ENCODE peak calls at places on chromosomes 5 and 9, in nine cellular contexts. One of them, this sample, is unnamed.

GRCh38 chr9:109274768-109275596 is 45.9 kb downstream of the EPB41L4B start:
- DNase-seq in stomach: no peak
- DNase-seq in mammary epithelial cell: no peak
- DNase-seq in GM12865: no peak
- DNase-seq in brain microvascular endothelial cell: no peak
- DNase-seq in fibroblast of the aortic adventitia: no peak
- DNase-seq in AG10803: no peak
- DNase-seq in HepG2: no peak
- DNase-seq in tibial nerve: no peak
- DNase-seq in this sample: no peak

GRCh38 chr5:171989276-171989675 is 17.2 kb downstream of the FBXW11 start:
- DNase-seq in stomach: no peak
- DNase-seq in mammary epithelial cell: peak
- DNase-seq in GM12865: peak
- DNase-seq in brain microvascular endothelial cell: no peak
- DNase-seq in fibroblast of the aortic adventitia: no peak
- DNase-seq in AG10803: no peak
- DNase-seq in HepG2: no peak
- DNase-seq in tibial nerve: no peak
- DNase-seq in this sample: peak

GRCh38 chr5:24714757-24715156 is 70.0 kb upstream of the CDH10 start:
- DNase-seq in stomach: no peak
- DNase-seq in mammary epithelial cell: no peak
- DNase-seq in GM12865: no peak
- DNase-seq in brain microvascular endothelial cell: no peak
- DNase-seq in fibroblast of the aortic adventitia: no peak
- DNase-seq in AG10803: peak
- DNase-seq in HepG2: no peak
- DNase-seq in tibial nerve: no peak
- DNase-seq in this sample: no peak

GRCh38 chr5:104977530-104977929 is 1414.9 kb upstream of the NUDT12 start:
- DNase-seq in stomach: no peak
- DNase-seq in mammary epithelial cell: no peak
- DNase-seq in GM12865: no peak
- DNase-seq in brain microvascular endothelial cell: no peak
- DNase-seq in fibroblast of the aortic adventitia: no peak
- DNase-seq in AG10803: no peak
- DNase-seq in HepG2: peak
- DNase-seq in tibial nerve: no peak
- DNase-seq in this sample: no peak

GRCh38 chr9:84072621-84073180 is 92.1 kb downstream of the RMI1 start:
- DNase-seq in stomach: no peak
- DNase-seq in mammary epithelial cell: no peak
- DNase-seq in GM12865: no peak
- DNase-seq in brain microvascular endothelial cell: no peak
- DNase-seq in fibroblast of the aortic adventitia: no peak
- DNase-seq in AG10803: no peak
- DNase-seq in HepG2: no peak
- DNase-seq in tibial nerve: no peak
- DNase-seq in this sample: no peak

GRCh38 chr9:36991516-36992134 is 42.4 kb downstream of the PAX5 start:
- DNase-seq in stomach: peak
- DNase-seq in mammary epithelial cell: peak
- DNase-seq in GM12865: peak
- DNase-seq in brain microvascular endothelial cell: peak
- DNase-seq in fibroblast of the aortic adventitia: peak
- DNase-seq in AG10803: no peak
- DNase-seq in HepG2: no peak
- DNase-seq in tibial nerve: no peak
- DNase-seq in this sample: peak

GRCh38 chr9:112971415-112971814 is 40.6 kb downstream of the ZNF883 start:
- DNase-seq in stomach: no peak
- DNase-seq in mammary epithelial cell: peak
- DNase-seq in GM12865: peak
- DNase-seq in brain microvascular endothelial cell: no peak
- DNase-seq in fibroblast of the aortic adventitia: peak
- DNase-seq in AG10803: peak
- DNase-seq in HepG2: peak
- DNase-seq in tibial nerve: no peak
- DNase-seq in this sample: peak

GRCh38 chr9:15308511-15308910 is 1.5 kb upstream of the TTC39B start:
- DNase-seq in stomach: no peak
- DNase-seq in mammary epithelial cell: peak
- DNase-seq in GM12865: no peak
- DNase-seq in brain microvascular endothelial cell: peak
- DNase-seq in fibroblast of the aortic adventitia: peak
- DNase-seq in AG10803: peak
- DNase-seq in HepG2: no peak
- DNase-seq in tibial nerve: no peak
- DNase-seq in this sample: peak

GRCh38 chr9:134908524-134909364 is 9.0 kb downstream of the FCN1 start:
- DNase-seq in stomach: peak
- DNase-seq in mammary epithelial cell: no peak
- DNase-seq in GM12865: no peak
- DNase-seq in brain microvascular endothelial cell: no peak
- DNase-seq in fibroblast of the aortic adventitia: no peak
- DNase-seq in AG10803: no peak
- DNase-seq in HepG2: no peak
- DNase-seq in tibial nerve: no peak
- DNase-seq in this sample: no peak

GRCh38 chr5:176824604-176825003 is 14.2 kb downstream of the UNC5A start:
- DNase-seq in stomach: no peak
- DNase-seq in mammary epithelial cell: no peak
- DNase-seq in GM12865: no peak
- DNase-seq in brain microvascular endothelial cell: no peak
- DNase-seq in fibroblast of the aortic adventitia: no peak
- DNase-seq in AG10803: no peak
- DNase-seq in HepG2: no peak
- DNase-seq in tibial nerve: no peak
- DNase-seq in this sample: no peak

DNA sequence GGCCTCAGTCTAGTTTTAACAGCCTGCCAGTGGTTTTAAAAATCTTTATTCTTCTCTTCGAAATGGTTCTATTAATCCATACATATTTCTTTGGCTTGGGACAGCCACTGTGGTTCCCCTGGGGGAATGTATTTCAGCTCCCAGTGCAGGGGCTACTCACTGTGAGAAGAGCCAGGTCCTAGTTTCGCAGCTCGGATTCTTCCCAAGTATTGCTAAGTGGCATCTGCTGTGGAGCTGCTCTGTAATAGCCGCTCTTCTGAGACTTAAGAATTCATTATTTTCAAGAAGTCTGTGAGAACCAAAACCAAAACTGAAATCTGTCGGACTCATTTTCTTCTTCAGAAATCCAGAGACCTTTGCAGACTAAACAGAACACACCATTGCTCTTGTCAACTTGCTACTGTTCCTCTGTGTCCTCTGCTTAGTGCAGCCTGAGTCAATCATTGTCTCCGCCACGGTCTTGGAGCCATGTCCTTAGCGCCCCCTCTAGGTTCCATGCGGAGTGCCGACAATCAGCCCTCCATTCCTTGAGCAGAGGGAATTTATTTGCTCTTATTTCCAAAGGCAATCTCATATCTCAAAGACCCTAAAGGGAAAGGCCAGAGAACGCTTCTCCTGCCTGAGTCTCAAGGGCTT is 478.2 kb downstream of the SPATA31D1 start:
- DNase-seq in stomach: no peak
- DNase-seq in mammary epithelial cell: no peak
- DNase-seq in GM12865: peak
- DNase-seq in brain microvascular endothelial cell: no peak
- DNase-seq in fibroblast of the aortic adventitia: peak
- DNase-seq in AG10803: peak
- DNase-seq in HepG2: peak
- DNase-seq in tibial nerve: no peak
- DNase-seq in this sample: peak
- TF ChIP-seq CTCF in stomach: no peak
- TF ChIP-seq CTCF in mammary epithelial cell: no peak
- TF ChIP-seq CTCF in GM12865: peak
- TF ChIP-seq CTCF in brain microvascular endothelial cell: peak
- TF ChIP-seq CTCF in fibroblast of the aortic adventitia: peak
- TF ChIP-seq CTCF in AG10803: peak
- TF ChIP-seq CTCF in HepG2: peak
- TF ChIP-seq CTCF in tibial nerve: no peak
- TF ChIP-seq CTCF in this sample: peak

DNA sequence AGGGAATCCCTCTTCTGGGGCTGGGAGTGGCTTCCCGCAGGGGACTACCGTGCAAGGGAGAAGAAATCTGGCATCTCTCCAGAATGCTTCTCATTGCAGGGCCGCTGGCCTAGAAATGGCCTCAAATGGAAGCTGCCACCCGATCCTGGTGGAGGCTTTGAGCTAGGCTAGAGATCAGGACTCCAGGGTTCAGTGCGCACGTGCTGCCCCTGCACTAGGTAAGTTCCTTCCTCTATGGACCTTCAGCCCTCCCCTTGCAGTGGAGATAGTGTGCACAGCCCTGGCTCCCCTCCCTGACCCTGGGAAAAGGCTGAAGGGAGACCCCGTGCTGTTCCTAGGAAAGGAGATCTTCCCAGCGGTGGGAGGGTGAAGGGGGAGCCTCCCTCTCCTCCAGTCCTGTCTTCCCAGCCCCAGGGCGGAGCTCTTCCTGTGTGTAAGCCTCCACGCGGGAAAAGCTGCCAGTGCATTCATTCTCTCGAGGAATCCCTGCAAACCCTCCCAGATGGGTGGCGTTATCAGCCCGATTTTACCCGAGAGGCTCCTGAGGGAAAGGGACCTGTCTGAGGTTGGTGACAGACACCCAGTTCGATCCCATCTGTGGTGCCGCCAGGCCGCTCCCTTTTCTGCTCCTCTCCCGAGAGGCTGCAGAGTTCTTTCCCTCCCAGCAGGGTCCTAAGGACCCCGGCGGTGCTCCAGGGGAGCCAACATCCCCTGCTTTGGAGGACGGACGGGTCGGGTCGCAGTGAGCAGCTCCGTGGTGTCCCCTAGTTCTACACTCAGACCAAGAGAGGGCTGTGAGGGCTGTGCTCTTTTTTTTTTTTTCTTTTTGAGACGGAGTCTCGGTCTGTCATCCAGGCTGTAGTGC is 1.4 kb upstream of the CERCAM start:
- DNase-seq in stomach: no peak
- DNase-seq in mammary epithelial cell: no peak
- DNase-seq in GM12865: no peak
- DNase-seq in brain microvascular endothelial cell: no peak
- DNase-seq in fibroblast of the aortic adventitia: peak
- DNase-seq in AG10803: peak
- DNase-seq in HepG2: no peak
- DNase-seq in tibial nerve: no peak
- DNase-seq in this sample: peak
- H3K4me3 ChIP-seq in stomach: peak
- H3K4me3 ChIP-seq in mammary epithelial cell: no peak
- H3K4me3 ChIP-seq in GM12865: no peak
- H3K4me3 ChIP-seq in brain microvascular endothelial cell: peak
- H3K4me3 ChIP-seq in fibroblast of the aortic adventitia: peak
- H3K4me3 ChIP-seq in AG10803: peak
- H3K4me3 ChIP-seq in HepG2: peak
- H3K4me3 ChIP-seq in tibial nerve: peak
- H3K4me3 ChIP-seq in this sample: no peak

GRCh38 chr5:150653145-150653761 is 7.8 kb upstream of the MYOZ3 start:
- DNase-seq in stomach: no peak
- DNase-seq in mammary epithelial cell: no peak
- DNase-seq in GM12865: no peak
- DNase-seq in brain microvascular endothelial cell: no peak
- DNase-seq in fibroblast of the aortic adventitia: peak
- DNase-seq in AG10803: peak
- DNase-seq in HepG2: no peak
- DNase-seq in tibial nerve: no peak
- DNase-seq in this sample: peak
- TF ChIP-seq CTCF in stomach: no peak
- TF ChIP-seq CTCF in mammary epithelial cell: peak
- TF ChIP-seq CTCF in GM12865: no peak
- TF ChIP-seq CTCF in brain microvascular endothelial cell: peak
- TF ChIP-seq CTCF in fibroblast of the aortic adventitia: peak
- TF ChIP-seq CTCF in AG10803: peak
- TF ChIP-seq CTCF in HepG2: no peak
- TF ChIP-seq CTCF in tibial nerve: peak
- TF ChIP-seq CTCF in this sample: peak

GRCh38 chr9:38026021-38026809 is 42.8 kb downstream of the SHB start:
- DNase-seq in stomach: no peak
- DNase-seq in mammary epithelial cell: peak
- DNase-seq in GM12865: peak
- DNase-seq in brain microvascular endothelial cell: peak
- DNase-seq in fibroblast of the aortic adventitia: peak
- DNase-seq in AG10803: peak
- DNase-seq in HepG2: peak
- DNase-seq in tibial nerve: no peak
- DNase-seq in this sample: peak
- H3K4me3 ChIP-seq in stomach: no peak
- H3K4me3 ChIP-seq in mammary epithelial cell: no peak
- H3K4me3 ChIP-seq in GM12865: no peak
- H3K4me3 ChIP-seq in brain microvascular endothelial cell: peak
- H3K4me3 ChIP-seq in fibroblast of the aortic adventitia: peak
- H3K4me3 ChIP-seq in AG10803: peak
- H3K4me3 ChIP-seq in HepG2: no peak
- H3K4me3 ChIP-seq in tibial nerve: no peak
- H3K4me3 ChIP-seq in this sample: no peak

DNA sequence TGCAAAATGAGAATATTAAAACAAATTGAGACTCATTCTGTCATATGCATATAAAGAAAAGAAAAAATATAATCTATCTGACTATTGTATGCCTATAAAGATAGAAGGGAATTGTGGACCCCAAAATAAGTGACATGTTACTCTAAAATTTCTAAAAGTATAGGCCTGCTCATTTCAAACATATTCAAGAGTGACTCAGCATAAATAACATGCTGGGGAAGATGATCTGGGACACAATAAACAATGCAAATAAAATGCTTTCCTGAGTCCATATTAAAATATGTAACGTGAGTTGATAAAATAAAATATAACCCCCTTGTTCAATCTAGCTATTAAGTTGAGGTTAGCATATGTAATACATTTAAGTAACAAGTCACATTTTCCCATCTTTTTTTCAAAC is 882.0 kb upstream of the EDIL3 start:
- DNase-seq in stomach: no peak
- DNase-seq in mammary epithelial cell: no peak
- DNase-seq in GM12865: no peak
- DNase-seq in brain microvascular endothelial cell: no peak
- DNase-seq in fibroblast of the aortic adventitia: no peak
- DNase-seq in AG10803: no peak
- DNase-seq in HepG2: no peak
- DNase-seq in tibial nerve: no peak
- DNase-seq in this sample: no peak
- TF ChIP-seq CTCF in stomach: no peak
- TF ChIP-seq CTCF in mammary epithelial cell: no peak
- TF ChIP-seq CTCF in GM12865: no peak
- TF ChIP-seq CTCF in brain microvascular endothelial cell: no peak
- TF ChIP-seq CTCF in fibroblast of the aortic adventitia: no peak
- TF ChIP-seq CTCF in AG10803: no peak
- TF ChIP-seq CTCF in HepG2: no peak
- TF ChIP-seq CTCF in tibial nerve: no peak
- TF ChIP-seq CTCF in this sample: no peak

GRCh38 chr5:62578540-62578939 is at the start of gene LRRC70:
- DNase-seq in stomach: no peak
- DNase-seq in mammary epithelial cell: no peak
- DNase-seq in GM12865: peak
- DNase-seq in brain microvascular endothelial cell: peak
- DNase-seq in fibroblast of the aortic adventitia: peak
- DNase-seq in AG10803: peak
- DNase-seq in HepG2: peak
- DNase-seq in tibial nerve: no peak
- DNase-seq in this sample: peak
- H3K4me3 ChIP-seq in stomach: no peak
- H3K4me3 ChIP-seq in mammary epithelial cell: no peak
- H3K4me3 ChIP-seq in GM12865: no peak
- H3K4me3 ChIP-seq in brain microvascular endothelial cell: no peak
- H3K4me3 ChIP-seq in fibroblast of the aortic adventitia: no peak
- H3K4me3 ChIP-seq in AG10803: no peak
- H3K4me3 ChIP-seq in HepG2: no peak
- H3K4me3 ChIP-seq in tibial nerve: peak
- H3K4me3 ChIP-seq in this sample: no peak